ENCODE peak calls at places on chromosomes 11 and 22, in six cellular contexts. One of them, this sample, is unnamed.
A peak's percentile ranks its signal among the peaks of the same experiment; 100 is the strongest.

GRCh38 chr22:49325531-49326395 is 501.9 kb downstream of the BRD1 start:
- DNase-seq in astrocyte of the spinal cord: no peak
- DNase-seq in lower leg skin: peak; percentile 74
- DNase-seq in foreskin fibroblast: no peak
- DNase-seq in left lung: peak; percentile 14
- DNase-seq in psoas muscle: peak; percentile 14
- DNase-seq in this sample: no peak

GRCh38 chr22:30078320-30079311 is 1.6 kb upstream of the HORMAD2 start:
- DNase-seq in astrocyte of the spinal cord: no peak
- DNase-seq in lower leg skin: no peak
- DNase-seq in foreskin fibroblast: no peak
- DNase-seq in left lung: peak; percentile 59
- DNase-seq in psoas muscle: no peak
- DNase-seq in this sample: peak; percentile 46

GRCh38 chr11:102238287-102238894 is 78.9 kb upstream of the BIRC3 start:
- DNase-seq in astrocyte of the spinal cord: no peak
- DNase-seq in lower leg skin: no peak
- DNase-seq in foreskin fibroblast: no peak
- DNase-seq in left lung: no peak
- DNase-seq in psoas muscle: no peak
- DNase-seq in this sample: no peak

GRCh38 chr11:460331-461199 is 10.5 kb downstream of the PTDSS2 start:
- DNase-seq in astrocyte of the spinal cord: peak; percentile 10
- DNase-seq in lower leg skin: no peak
- DNase-seq in foreskin fibroblast: no peak
- DNase-seq in left lung: no peak
- DNase-seq in psoas muscle: peak; percentile 40
- DNase-seq in this sample: peak; percentile 65

GRCh38 chr11:82521427-82521826 is 212.2 kb downstream of the FAM181B start:
- DNase-seq in astrocyte of the spinal cord: no peak
- DNase-seq in lower leg skin: no peak
- DNase-seq in foreskin fibroblast: no peak
- DNase-seq in left lung: no peak
- DNase-seq in psoas muscle: no peak
- DNase-seq in this sample: no peak

GRCh38 chr11:1276061-1276790 is 33.2 kb downstream of the TOLLIP start:
- DNase-seq in astrocyte of the spinal cord: no peak
- DNase-seq in lower leg skin: no peak
- DNase-seq in foreskin fibroblast: no peak
- DNase-seq in left lung: no peak
- DNase-seq in psoas muscle: peak; percentile 53
- DNase-seq in this sample: no peak

GRCh38 chr11:44901120-44901519 is 49.6 kb downstream of the TP53I11 start:
- DNase-seq in astrocyte of the spinal cord: no peak
- DNase-seq in lower leg skin: no peak
- DNase-seq in foreskin fibroblast: no peak
- DNase-seq in left lung: no peak
- DNase-seq in psoas muscle: no peak
- DNase-seq in this sample: no peak

GRCh38 chr11:115745545-115746265 is 241.5 kb upstream of the CADM1 start:
- DNase-seq in astrocyte of the spinal cord: no peak
- DNase-seq in lower leg skin: no peak
- DNase-seq in foreskin fibroblast: no peak
- DNase-seq in left lung: no peak
- DNase-seq in psoas muscle: peak; percentile 77
- DNase-seq in this sample: no peak

GRCh38 chr11:126843096-126843495 is 157.5 kb downstream of the KIRREL3 start:
- DNase-seq in astrocyte of the spinal cord: no peak
- DNase-seq in lower leg skin: no peak
- DNase-seq in foreskin fibroblast: no peak
- DNase-seq in left lung: no peak
- DNase-seq in psoas muscle: no peak
- DNase-seq in this sample: no peak

GRCh38 chr22:40684728-40685127 is 5.4 kb downstream of the MCHR1 start:
- DNase-seq in astrocyte of the spinal cord: no peak
- DNase-seq in lower leg skin: no peak
- DNase-seq in foreskin fibroblast: no peak
- DNase-seq in left lung: no peak
- DNase-seq in psoas muscle: no peak
- DNase-seq in this sample: no peak

GRCh38 chr11:105035262-105035620 is 297 bp upstream of the CASP1 start:
- DNase-seq in astrocyte of the spinal cord: no peak
- DNase-seq in lower leg skin: no peak
- DNase-seq in foreskin fibroblast: no peak
- DNase-seq in left lung: no peak
- DNase-seq in psoas muscle: no peak
- DNase-seq in this sample: no peak
- H3K4me3 ChIP-seq in astrocyte of the spinal cord: no peak overlapping the region
- H3K4me3 ChIP-seq in lower leg skin: peak overlapping the region; percentile 26
- H3K4me3 ChIP-seq in foreskin fibroblast: peak overlapping the region; percentile 60
- H3K4me3 ChIP-seq in left lung: peak overlapping the region; percentile 19
- H3K4me3 ChIP-seq in psoas muscle: peak overlapping the region; percentile 58
- H3K4me3 ChIP-seq in this sample: peak overlapping the region; percentile 60

GRCh38 chr22:20980523-20980922 is 1.6 kb upstream of the LZTR1 start:
- DNase-seq in astrocyte of the spinal cord: no peak
- DNase-seq in lower leg skin: no peak
- DNase-seq in foreskin fibroblast: no peak
- DNase-seq in left lung: no peak
- DNase-seq in psoas muscle: no peak
- DNase-seq in this sample: no peak

GRCh38 chr22:20982563-20982882 is 426 bp downstream of the LZTR1 start:
- DNase-seq in astrocyte of the spinal cord: no peak
- DNase-seq in lower leg skin: no peak
- DNase-seq in foreskin fibroblast: no peak
- DNase-seq in left lung: no peak
- DNase-seq in psoas muscle: no peak
- DNase-seq in this sample: no peak

GRCh38 chr22:20980938-20981722 is 967 bp upstream of the LZTR1 start:
- DNase-seq in astrocyte of the spinal cord: no peak
- DNase-seq in lower leg skin: no peak
- DNase-seq in foreskin fibroblast: no peak
- DNase-seq in left lung: no peak
- DNase-seq in psoas muscle: no peak
- DNase-seq in this sample: no peak

GRCh38 chr22:20983081-20983745 is 1.1 kb downstream of the LZTR1 start:
- DNase-seq in astrocyte of the spinal cord: no peak
- DNase-seq in lower leg skin: no peak
- DNase-seq in foreskin fibroblast: peak; percentile 28
- DNase-seq in left lung: no peak
- DNase-seq in psoas muscle: no peak
- DNase-seq in this sample: no peak

DNA sequence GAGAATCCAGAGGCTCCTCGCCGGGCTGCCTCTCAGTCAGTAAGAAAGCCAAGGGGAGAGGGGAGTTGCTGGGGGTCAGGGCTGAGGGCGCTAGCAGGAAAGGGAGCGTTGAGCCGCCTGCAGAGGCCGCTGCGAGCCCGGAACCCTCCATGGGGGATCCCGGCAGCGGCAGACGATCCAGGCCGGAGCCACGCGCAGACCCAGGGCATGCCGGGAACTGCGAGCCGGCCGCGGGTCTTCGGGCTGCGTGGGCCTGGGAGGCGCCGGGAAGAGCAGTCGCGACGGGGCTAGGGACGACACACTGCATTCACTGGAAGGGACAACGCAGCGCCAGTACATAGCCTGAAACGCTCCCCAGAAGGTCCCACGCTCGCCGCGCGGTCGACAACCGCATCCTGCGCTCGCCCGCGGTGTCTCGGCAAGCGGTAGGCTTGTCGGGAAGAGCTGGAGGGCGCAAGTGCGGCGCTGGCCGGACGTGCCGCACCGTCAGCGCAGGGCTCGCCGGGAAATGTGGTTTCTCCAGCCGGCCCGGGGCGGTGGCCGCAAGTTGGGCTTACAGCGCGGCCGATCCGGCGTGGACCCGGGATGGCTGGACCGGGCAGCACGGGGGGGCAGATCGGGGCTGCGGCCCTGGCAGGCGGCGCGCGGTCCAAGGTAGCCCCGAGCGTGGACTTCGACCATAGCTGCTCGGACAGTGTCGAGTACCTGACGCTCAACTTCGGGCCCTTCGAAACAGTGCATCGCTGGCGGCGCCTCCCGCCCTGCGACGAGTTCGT is at the start of gene LZTR1:
- DNase-seq in astrocyte of the spinal cord: peak; percentile 88
- DNase-seq in lower leg skin: peak; percentile 95
- DNase-seq in foreskin fibroblast: peak; percentile 96
- DNase-seq in left lung: peak; percentile 90
- DNase-seq in psoas muscle: peak; percentile 91
- DNase-seq in this sample: peak; percentile 90
- TF ChIP-seq CTCF in astrocyte of the spinal cord: peak; percentile 75
- TF ChIP-seq CTCF in lower leg skin: no peak
- TF ChIP-seq CTCF in foreskin fibroblast: peak; percentile 62
- TF ChIP-seq CTCF in left lung: peak; percentile 39
- TF ChIP-seq CTCF in psoas muscle: peak; percentile 57
- TF ChIP-seq CTCF in this sample: peak; percentile 47

GRCh38 chr11:14253878-14254277 is 105.1 kb downstream of the RRAS2 start:
- DNase-seq in astrocyte of the spinal cord: no peak
- DNase-seq in lower leg skin: peak; percentile 68
- DNase-seq in foreskin fibroblast: peak; percentile 26
- DNase-seq in left lung: no peak
- DNase-seq in psoas muscle: no peak
- DNase-seq in this sample: no peak

GRCh38 chr11:14251754-14252153 is 107.2 kb downstream of the RRAS2 start:
- DNase-seq in astrocyte of the spinal cord: no peak
- DNase-seq in lower leg skin: no peak
- DNase-seq in foreskin fibroblast: no peak
- DNase-seq in left lung: no peak
- DNase-seq in psoas muscle: no peak
- DNase-seq in this sample: no peak

GRCh38 chr11:14258177-14258935 is 100.6 kb downstream of the RRAS2 start:
- DNase-seq in astrocyte of the spinal cord: peak; percentile 13
- DNase-seq in lower leg skin: no peak
- DNase-seq in foreskin fibroblast: peak; percentile 93
- DNase-seq in left lung: no peak
- DNase-seq in psoas muscle: no peak
- DNase-seq in this sample: peak; percentile 63

GRCh38 chr11:14253437-14253836 is 105.5 kb downstream of the RRAS2 start:
- DNase-seq in astrocyte of the spinal cord: no peak
- DNase-seq in lower leg skin: peak; percentile 63
- DNase-seq in foreskin fibroblast: no peak
- DNase-seq in left lung: no peak
- DNase-seq in psoas muscle: no peak
- DNase-seq in this sample: no peak

DNA sequence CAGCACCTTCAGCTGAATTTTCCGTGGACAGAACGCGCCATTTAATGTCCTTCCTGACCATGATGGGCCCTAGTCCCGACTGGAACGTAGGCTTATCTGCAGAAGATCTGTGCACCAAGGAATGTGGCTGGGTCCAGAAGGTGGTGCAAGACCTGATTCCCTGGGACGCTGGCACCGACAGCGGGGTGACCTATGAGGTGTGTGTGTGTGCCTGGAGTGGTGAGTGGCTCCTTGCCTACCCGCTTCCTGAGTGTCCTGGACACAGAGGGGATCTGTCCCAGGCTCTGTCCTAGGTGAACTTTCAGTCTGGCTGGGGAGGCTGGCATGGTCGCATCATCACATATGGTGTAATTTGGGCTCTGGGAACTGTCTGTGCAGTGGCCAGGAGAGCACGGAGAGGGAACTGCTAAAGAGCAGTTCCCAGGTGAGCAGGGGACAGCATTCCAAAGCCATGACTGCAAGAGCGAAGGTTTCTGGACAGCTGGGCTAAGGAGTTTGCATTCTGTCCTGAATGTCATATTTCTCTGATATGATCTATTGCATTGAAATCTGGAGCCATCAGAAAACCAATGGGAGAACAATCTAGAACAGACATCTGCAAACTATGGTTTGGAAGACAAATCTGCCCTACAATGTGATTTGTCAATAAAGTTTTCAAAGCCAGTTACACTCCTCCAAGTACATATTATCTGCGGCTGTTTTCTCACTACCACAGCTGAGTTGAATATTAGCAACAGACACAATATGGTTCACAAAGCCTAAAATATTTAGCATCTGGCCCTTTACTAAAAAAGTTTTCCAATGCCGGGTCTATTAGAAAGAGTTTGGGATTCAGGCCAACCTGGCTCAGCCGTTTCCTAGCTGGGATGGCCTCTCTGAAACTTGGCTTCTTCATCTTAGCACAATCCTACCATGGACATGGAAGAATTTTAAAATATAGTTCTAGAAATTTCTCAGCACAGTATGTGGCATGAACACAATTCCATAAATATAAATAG is 104.2 kb downstream of the RRAS2 start:
- DNase-seq in astrocyte of the spinal cord: no peak
- DNase-seq in lower leg skin: no peak
- DNase-seq in foreskin fibroblast: peak; percentile 56
- DNase-seq in left lung: no peak
- DNase-seq in psoas muscle: no peak
- DNase-seq in this sample: no peak
- H3K4me3 ChIP-seq in astrocyte of the spinal cord: no peak overlapping the region
- H3K4me3 ChIP-seq in lower leg skin: no peak overlapping the region
- H3K4me3 ChIP-seq in foreskin fibroblast: no peak overlapping the region
- H3K4me3 ChIP-seq in left lung: no peak overlapping the region
- H3K4me3 ChIP-seq in psoas muscle: no peak overlapping the region
- H3K4me3 ChIP-seq in this sample: no peak overlapping the region

GRCh38 chr11:118789501-118790356 is 1.2 kb downstream of the DDX6 start:
- DNase-seq in astrocyte of the spinal cord: peak; percentile 33
- DNase-seq in lower leg skin: no peak
- DNase-seq in foreskin fibroblast: peak; percentile 23
- DNase-seq in left lung: no peak
- DNase-seq in psoas muscle: no peak
- DNase-seq in this sample: peak; percentile 53
- TF ChIP-seq CTCF in astrocyte of the spinal cord: no peak
- TF ChIP-seq CTCF in lower leg skin: no peak
- TF ChIP-seq CTCF in foreskin fibroblast: no peak
- TF ChIP-seq CTCF in left lung: no peak
- TF ChIP-seq CTCF in psoas muscle: no peak
- TF ChIP-seq CTCF in this sample: no peak

GRCh38 chr22:32531955-32532818 is 57.6 kb downstream of the FBXO7 start:
- DNase-seq in astrocyte of the spinal cord: peak; percentile 77
- DNase-seq in lower leg skin: peak; percentile 98
- DNase-seq in foreskin fibroblast: peak; percentile 98
- DNase-seq in left lung: peak; percentile 78
- DNase-seq in psoas muscle: peak; percentile 93
- DNase-seq in this sample: peak; percentile 73
- H3K4me3 ChIP-seq in astrocyte of the spinal cord: no peak overlapping the region
- H3K4me3 ChIP-seq in lower leg skin: no peak overlapping the region
- H3K4me3 ChIP-seq in foreskin fibroblast: no peak overlapping the region
- H3K4me3 ChIP-seq in left lung: no peak overlapping the region
- H3K4me3 ChIP-seq in psoas muscle: no peak overlapping the region
- H3K4me3 ChIP-seq in this sample: no peak overlapping the region

GRCh38 chr11:124758355-124759267 is 3.5 kb downstream of the ESAM start:
- DNase-seq in astrocyte of the spinal cord: peak; percentile 59
- DNase-seq in lower leg skin: peak; percentile 95
- DNase-seq in foreskin fibroblast: peak; percentile 84
- DNase-seq in left lung: peak; percentile 87
- DNase-seq in psoas muscle: peak; percentile 78
- DNase-seq in this sample: peak; percentile 70
- TF ChIP-seq CTCF in astrocyte of the spinal cord: peak; percentile 85
- TF ChIP-seq CTCF in lower leg skin: peak; percentile 24
- TF ChIP-seq CTCF in foreskin fibroblast: peak; percentile 61
- TF ChIP-seq CTCF in left lung: peak; percentile 60
- TF ChIP-seq CTCF in psoas muscle: peak; percentile 66
- TF ChIP-seq CTCF in this sample: peak; percentile 67